ENCODE peak calls at places on chromosomes 2 and 18, in eight cellular contexts. One of them, this sample, is unnamed.

GRCh38 chr2:582792-583528 is 94.2 kb downstream of the TMEM18 start:
- DNase-seq in fibroblast of mammary gland: no peak
- DNase-seq in osteocyte: peak
- DNase-seq in fibroblast of villous mesenchyme: no peak
- DNase-seq in RWPE1: no peak
- DNase-seq in astrocyte of the spinal cord: no peak
- DNase-seq in fibroblast of lung: no peak
- DNase-seq in heart left ventricle: no peak
- DNase-seq in this sample: no peak

GRCh38 chr2:178237488-178238143 is 43.3 kb downstream of the OSBPL6 start:
- DNase-seq in osteocyte: no peak
- DNase-seq in RWPE1: no peak
- DNase-seq in astrocyte of the spinal cord: no peak
- DNase-seq in fibroblast of mammary gland: peak
- DNase-seq in heart left ventricle: no peak
- DNase-seq in fibroblast of villous mesenchyme: no peak
- DNase-seq in fibroblast of lung: peak
- DNase-seq in this sample: no peak

GRCh38 chr18:11464129-11464528 is 145.3 kb upstream of the SLC35G4 start:
- DNase-seq in RWPE1: no peak
- DNase-seq in astrocyte of the spinal cord: no peak
- DNase-seq in fibroblast of mammary gland: no peak
- DNase-seq in heart left ventricle: no peak
- DNase-seq in osteocyte: no peak
- DNase-seq in fibroblast of lung: no peak
- DNase-seq in fibroblast of villous mesenchyme: no peak
- DNase-seq in this sample: no peak

GRCh38 chr2:159939946-159940345 is 122.5 kb downstream of the PLA2R1 start:
- DNase-seq in astrocyte of the spinal cord: peak
- DNase-seq in osteocyte: no peak
- DNase-seq in heart left ventricle: no peak
- DNase-seq in RWPE1: peak
- DNase-seq in fibroblast of mammary gland: peak
- DNase-seq in fibroblast of lung: peak
- DNase-seq in fibroblast of villous mesenchyme: no peak
- DNase-seq in this sample: no peak

GRCh38 chr2:47254464-47254863 is 99.4 kb upstream of the STPG4 start:
- DNase-seq in fibroblast of villous mesenchyme: no peak
- DNase-seq in fibroblast of lung: no peak
- DNase-seq in astrocyte of the spinal cord: no peak
- DNase-seq in RWPE1: no peak
- DNase-seq in heart left ventricle: no peak
- DNase-seq in osteocyte: no peak
- DNase-seq in fibroblast of mammary gland: no peak
- DNase-seq in this sample: no peak

GRCh38 chr2:84959494-84960156 is 11.3 kb upstream of the KCMF1 start:
- DNase-seq in fibroblast of lung: peak
- DNase-seq in heart left ventricle: no peak
- DNase-seq in RWPE1: no peak
- DNase-seq in fibroblast of villous mesenchyme: peak
- DNase-seq in osteocyte: no peak
- DNase-seq in fibroblast of mammary gland: no peak
- DNase-seq in astrocyte of the spinal cord: no peak
- DNase-seq in this sample: no peak

GRCh38 chr2:134823832-134824231 is 14.6 kb upstream of the ACMSD start:
- DNase-seq in osteocyte: no peak
- DNase-seq in fibroblast of mammary gland: no peak
- DNase-seq in RWPE1: no peak
- DNase-seq in fibroblast of villous mesenchyme: no peak
- DNase-seq in heart left ventricle: no peak
- DNase-seq in astrocyte of the spinal cord: no peak
- DNase-seq in fibroblast of lung: no peak
- DNase-seq in this sample: no peak

GRCh38 chr2:19793132-19793750 is 108.5 kb downstream of the TTC32 start:
- DNase-seq in fibroblast of lung: no peak
- DNase-seq in fibroblast of villous mesenchyme: no peak
- DNase-seq in RWPE1: no peak
- DNase-seq in osteocyte: no peak
- DNase-seq in heart left ventricle: no peak
- DNase-seq in fibroblast of mammary gland: no peak
- DNase-seq in astrocyte of the spinal cord: no peak
- DNase-seq in this sample: no peak

GRCh38 chr2:139514946-139515345 is 734.8 kb upstream of the NXPH2 start:
- DNase-seq in fibroblast of lung: no peak
- DNase-seq in heart left ventricle: no peak
- DNase-seq in astrocyte of the spinal cord: no peak
- DNase-seq in RWPE1: no peak
- DNase-seq in fibroblast of villous mesenchyme: no peak
- DNase-seq in fibroblast of mammary gland: no peak
- DNase-seq in osteocyte: no peak
- DNase-seq in this sample: no peak

GRCh38 chr2:236731767-236732580 is 162.3 kb downstream of the ACKR3 start:
- DNase-seq in fibroblast of mammary gland: peak
- DNase-seq in osteocyte: no peak
- DNase-seq in fibroblast of villous mesenchyme: peak
- DNase-seq in RWPE1: peak
- DNase-seq in heart left ventricle: peak
- DNase-seq in astrocyte of the spinal cord: peak
- DNase-seq in fibroblast of lung: no peak
- DNase-seq in this sample: no peak

GRCh38 chr2:189124175-189124574 is 55.4 kb downstream of the COL5A2 start:
- DNase-seq in RWPE1: no peak
- DNase-seq in astrocyte of the spinal cord: peak
- DNase-seq in heart left ventricle: no peak
- DNase-seq in fibroblast of villous mesenchyme: no peak
- DNase-seq in fibroblast of mammary gland: no peak
- DNase-seq in fibroblast of lung: peak
- DNase-seq in osteocyte: no peak
- DNase-seq in this sample: no peak

GRCh38 chr2:194253528-194254259 is 1403.3 kb upstream of the SLC39A10 start:
- DNase-seq in fibroblast of mammary gland: no peak
- DNase-seq in heart left ventricle: no peak
- DNase-seq in fibroblast of lung: no peak
- DNase-seq in fibroblast of villous mesenchyme: no peak
- DNase-seq in astrocyte of the spinal cord: no peak
- DNase-seq in RWPE1: no peak
- DNase-seq in osteocyte: no peak
- DNase-seq in this sample: no peak

GRCh38 chr18:34039194-34039593 is 185.5 kb downstream of the NOL4 start:
- DNase-seq in osteocyte: no peak
- DNase-seq in RWPE1: no peak
- DNase-seq in heart left ventricle: no peak
- DNase-seq in astrocyte of the spinal cord: no peak
- DNase-seq in fibroblast of lung: peak
- DNase-seq in fibroblast of mammary gland: no peak
- DNase-seq in fibroblast of villous mesenchyme: peak
- DNase-seq in this sample: no peak

GRCh38 chr18:4605222-4605621 is 150.1 kb upstream of the DLGAP1 start:
- DNase-seq in astrocyte of the spinal cord: no peak
- DNase-seq in fibroblast of villous mesenchyme: no peak
- DNase-seq in RWPE1: no peak
- DNase-seq in osteocyte: no peak
- DNase-seq in heart left ventricle: no peak
- DNase-seq in fibroblast of mammary gland: no peak
- DNase-seq in fibroblast of lung: no peak
- DNase-seq in this sample: no peak

GRCh38 chr2:199466704-199467461 is 9.1 kb upstream of the SATB2 start:
- DNase-seq in fibroblast of villous mesenchyme: no peak
- DNase-seq in fibroblast of lung: no peak
- DNase-seq in fibroblast of mammary gland: no peak
- DNase-seq in heart left ventricle: no peak
- DNase-seq in RWPE1: no peak
- DNase-seq in osteocyte: no peak
- DNase-seq in astrocyte of the spinal cord: no peak
- DNase-seq in this sample: no peak

GRCh38 chr18:77107218-77107815 is 25.3 kb downstream of the MBP start:
- DNase-seq in fibroblast of mammary gland: peak
- DNase-seq in heart left ventricle: no peak
- DNase-seq in fibroblast of lung: peak
- DNase-seq in RWPE1: no peak
- DNase-seq in fibroblast of villous mesenchyme: peak
- DNase-seq in astrocyte of the spinal cord: no peak
- DNase-seq in osteocyte: peak
- DNase-seq in this sample: no peak

GRCh38 chr2:218516614-218517013 is 51.5 kb downstream of the USP37 start:
- DNase-seq in osteocyte: no peak
- DNase-seq in astrocyte of the spinal cord: no peak
- DNase-seq in heart left ventricle: no peak
- DNase-seq in RWPE1: no peak
- DNase-seq in fibroblast of villous mesenchyme: peak
- DNase-seq in fibroblast of lung: peak
- DNase-seq in fibroblast of mammary gland: peak
- DNase-seq in this sample: no peak

GRCh38 chr2:143264851-143265250 is 135.6 kb downstream of the ARHGAP15 start:
- DNase-seq in fibroblast of mammary gland: peak
- DNase-seq in fibroblast of lung: peak
- DNase-seq in fibroblast of villous mesenchyme: peak
- DNase-seq in RWPE1: no peak
- DNase-seq in osteocyte: no peak
- DNase-seq in astrocyte of the spinal cord: peak
- DNase-seq in heart left ventricle: no peak
- DNase-seq in this sample: no peak

GRCh38 chr2:16023663-16024360 is 83.5 kb downstream of the MYCN start:
- DNase-seq in fibroblast of lung: no peak
- DNase-seq in RWPE1: no peak
- DNase-seq in osteocyte: no peak
- DNase-seq in heart left ventricle: no peak
- DNase-seq in fibroblast of villous mesenchyme: no peak
- DNase-seq in fibroblast of mammary gland: no peak
- DNase-seq in astrocyte of the spinal cord: no peak
- DNase-seq in this sample: no peak

GRCh38 chr2:74835831-74836674 is 2.1 kb downstream of the HK2 start:
- DNase-seq in fibroblast of villous mesenchyme: peak
- DNase-seq in osteocyte: no peak
- DNase-seq in heart left ventricle: no peak
- DNase-seq in astrocyte of the spinal cord: peak
- DNase-seq in fibroblast of mammary gland: peak
- DNase-seq in fibroblast of lung: peak
- DNase-seq in RWPE1: peak
- DNase-seq in this sample: no peak

GRCh38 chr2:241064008-241064801 is 37.9 kb downstream of the MTERF4 start:
- DNase-seq in osteocyte: peak
- DNase-seq in fibroblast of lung: no peak
- DNase-seq in fibroblast of mammary gland: no peak
- DNase-seq in fibroblast of villous mesenchyme: no peak
- DNase-seq in RWPE1: peak
- DNase-seq in heart left ventricle: no peak
- DNase-seq in astrocyte of the spinal cord: no peak
- DNase-seq in this sample: peak

DNA sequence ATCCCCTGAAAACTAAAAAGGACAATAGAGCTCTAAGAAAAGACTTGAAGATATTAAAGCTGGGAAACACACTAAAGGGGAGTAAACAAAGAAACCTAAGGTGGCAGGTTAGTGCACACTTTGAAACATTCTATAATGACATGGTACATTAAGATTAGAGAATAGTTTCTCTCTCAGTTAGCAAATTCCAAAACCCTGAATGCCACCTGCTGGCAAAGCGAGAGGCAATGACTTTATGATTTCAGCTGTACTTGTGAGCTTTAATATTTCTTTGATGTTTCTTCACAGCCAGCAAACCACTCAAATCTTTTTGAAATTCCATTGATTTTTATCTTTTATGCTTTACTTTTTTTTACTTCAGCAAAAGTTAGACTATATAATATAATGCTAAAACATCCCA is 86.3 kb downstream of the LRP2 start:
- DNase-seq in heart left ventricle: no peak
- DNase-seq in fibroblast of villous mesenchyme: no peak
- DNase-seq in RWPE1: no peak
- DNase-seq in astrocyte of the spinal cord: no peak
- DNase-seq in fibroblast of lung: peak
- DNase-seq in osteocyte: no peak
- DNase-seq in fibroblast of mammary gland: peak
- DNase-seq in this sample: no peak
- TF ChIP-seq CTCF in heart left ventricle: no peak
- TF ChIP-seq CTCF in fibroblast of villous mesenchyme: peak
- TF ChIP-seq CTCF in RWPE1: no peak
- TF ChIP-seq CTCF in astrocyte of the spinal cord: peak
- TF ChIP-seq CTCF in fibroblast of lung: no peak
- TF ChIP-seq CTCF in osteocyte: peak
- TF ChIP-seq CTCF in fibroblast of mammary gland: no peak
- TF ChIP-seq CTCF in this sample: no peak

DNA sequence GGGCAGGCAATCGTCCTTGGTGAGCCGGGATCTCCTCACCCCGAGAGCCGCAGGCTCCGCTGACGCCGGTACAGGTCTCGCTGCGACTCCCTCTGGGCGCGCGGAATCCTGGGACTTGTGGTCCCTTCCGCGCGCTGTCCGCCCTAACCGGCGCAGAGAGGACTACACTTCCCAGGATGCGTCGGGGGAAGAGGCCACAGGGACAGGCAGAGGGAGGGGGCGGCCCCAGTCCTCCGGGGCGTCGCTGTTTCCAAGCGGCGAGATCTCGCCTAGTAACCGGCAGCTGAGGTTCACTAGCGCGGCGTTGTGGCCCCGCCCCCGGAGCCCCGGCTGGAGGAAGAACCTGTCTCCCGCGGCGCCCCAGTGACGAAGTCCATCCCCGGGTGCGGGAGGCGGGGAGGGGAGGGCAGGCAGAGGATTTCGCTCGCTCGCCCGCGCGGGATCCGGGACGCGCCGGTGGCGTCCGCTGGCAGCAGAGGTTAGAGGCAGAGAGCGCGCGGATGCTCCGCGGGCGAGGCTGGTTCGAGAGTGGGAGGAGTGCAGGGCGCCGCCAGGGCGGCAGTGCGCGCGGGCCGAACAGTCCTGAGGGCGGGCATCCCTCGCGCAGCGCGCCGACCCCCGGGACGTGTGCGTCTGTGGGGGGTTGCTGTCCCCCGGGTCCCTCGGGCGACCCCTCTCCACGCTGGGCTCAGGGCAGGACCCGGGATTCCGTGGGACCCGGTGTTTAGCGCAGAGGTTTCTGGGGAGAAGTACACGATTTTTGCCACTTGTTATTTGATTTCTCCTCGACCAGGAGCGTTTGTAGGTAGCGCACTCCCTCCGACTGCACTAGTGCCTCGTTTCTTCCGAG is at the start of gene EML6:
- DNase-seq in fibroblast of lung: peak
- DNase-seq in RWPE1: peak
- DNase-seq in fibroblast of mammary gland: peak
- DNase-seq in astrocyte of the spinal cord: peak
- DNase-seq in osteocyte: peak
- DNase-seq in heart left ventricle: peak
- DNase-seq in fibroblast of villous mesenchyme: peak
- DNase-seq in this sample: peak
- TF ChIP-seq CTCF in fibroblast of lung: peak
- TF ChIP-seq CTCF in RWPE1: peak
- TF ChIP-seq CTCF in fibroblast of mammary gland: no peak
- TF ChIP-seq CTCF in astrocyte of the spinal cord: peak
- TF ChIP-seq CTCF in osteocyte: peak
- TF ChIP-seq CTCF in heart left ventricle: peak
- TF ChIP-seq CTCF in fibroblast of villous mesenchyme: peak
- TF ChIP-seq CTCF in this sample: no peak

GRCh38 chr18:73151086-73151485 is 283.3 kb upstream of the NETO1 start:
- DNase-seq in RWPE1: no peak
- DNase-seq in heart left ventricle: no peak
- DNase-seq in fibroblast of lung: no peak
- DNase-seq in fibroblast of villous mesenchyme: no peak
- DNase-seq in fibroblast of mammary gland: no peak
- DNase-seq in astrocyte of the spinal cord: no peak
- DNase-seq in osteocyte: no peak
- DNase-seq in this sample: no peak
- TF ChIP-seq CTCF in RWPE1: no peak
- TF ChIP-seq CTCF in heart left ventricle: no peak
- TF ChIP-seq CTCF in fibroblast of lung: no peak
- TF ChIP-seq CTCF in fibroblast of villous mesenchyme: no peak
- TF ChIP-seq CTCF in fibroblast of mammary gland: no peak
- TF ChIP-seq CTCF in astrocyte of the spinal cord: no peak
- TF ChIP-seq CTCF in osteocyte: no peak
- TF ChIP-seq CTCF in this sample: no peak

GRCh38 chr18:64017870-64018269 is 48.0 kb downstream of the SERPINB8 start:
- DNase-seq in heart left ventricle: no peak
- DNase-seq in fibroblast of lung: no peak
- DNase-seq in fibroblast of villous mesenchyme: peak
- DNase-seq in fibroblast of mammary gland: peak
- DNase-seq in astrocyte of the spinal cord: peak
- DNase-seq in RWPE1: peak
- DNase-seq in osteocyte: no peak
- DNase-seq in this sample: no peak
- TF ChIP-seq CTCF in heart left ventricle: peak
- TF ChIP-seq CTCF in fibroblast of lung: peak
- TF ChIP-seq CTCF in fibroblast of villous mesenchyme: peak
- TF ChIP-seq CTCF in fibroblast of mammary gland: peak
- TF ChIP-seq CTCF in astrocyte of the spinal cord: peak
- TF ChIP-seq CTCF in RWPE1: peak
- TF ChIP-seq CTCF in osteocyte: peak
- TF ChIP-seq CTCF in this sample: peak

This sample was measured in CD14-positive monocyte.